ENCODE peak calls at places on chromosomes 1 and 21, in eight cellular contexts. S, I, B, L, W, C, T and H are unnamed samples.

GRCh38 chr1:215992620-215993019 is 425.5 kb downstream of the KCTD3 start:
- DNase-seq in W (peak; percentile 5), L (no peak), S (no peak), T (peak; percentile 32), C (no peak), I (peak; percentile 21), B (no peak), H (no peak)

GRCh38 chr1:185846672-185847440 is 112.7 kb downstream of the HMCN1 start:
- DNase-seq in T (no peak), L (no peak), W (no peak), S (no peak), C (no peak), B (no peak), I (peak; percentile 43), H (no peak)

GRCh38 chr1:56954664-56955063 is 11.2 kb downstream of the C8B start:
- DNase-seq in W (no peak), S (no peak), L (no peak), C (no peak), I (no peak), T (no peak), B (no peak), H (no peak)

GRCh38 chr1:167666416-167666815 is 36.4 kb downstream of the RCSD1 start:
- DNase-seq in C (no peak), I (peak; percentile 57), B (no peak), T (no peak), W (no peak), L (no peak), S (no peak), H (no peak)

GRCh38 chr21:33875026-33875695 is 40.4 kb downstream of the ATP5PO start:
- DNase-seq in L (peak; percentile 54), T (no peak), B (no peak), S (no peak), W (no peak), C (no peak), I (no peak), H (no peak)

GRCh38 chr1:210707300-210707699 is 378.6 kb downstream of the HHAT start:
- DNase-seq in W (peak; percentile 15), L (no peak), C (no peak), I (no peak), B (no peak), S (no peak), T (no peak), H (no peak)

GRCh38 chr1:1024421-1025415 is 4.8 kb downstream of the AGRN start:
- DNase-seq in S (no peak), W (no peak), L (no peak), C (peak; percentile 18), B (peak; percentile 78), T (no peak), I (peak; percentile 83), H (peak; percentile 92)

GRCh38 chr1:108897865-108898720 is 21.3 kb downstream of the GPSM2 start:
- DNase-seq in C (no peak), W (peak; percentile 64), L (no peak), S (no peak), I (peak; percentile 70), B (peak; percentile 17), T (peak; percentile 44), H (no peak)

GRCh38 chr21:23811802-23812201 is 1795.5 kb downstream of the MRPL39 start:
- DNase-seq in L (no peak), C (no peak), I (no peak), S (no peak), B (no peak), T (no peak), W (no peak), H (no peak)

GRCh38 chr1:227170361-227171166 is 147.7 kb downstream of the CDC42BPA start:
- DNase-seq in T (no peak), L (no peak), C (no peak), S (no peak), W (no peak), I (no peak), B (no peak), H (no peak)

GRCh38 chr1:57411262-57411661 is 12.6 kb downstream of the DAB1 start:
- DNase-seq in W (no peak), T (no peak), S (no peak), C (no peak), L (no peak), B (no peak), I (peak; percentile 28), H (peak; percentile 45)

GRCh38 chr1:183019860-183020259 is 3.4 kb upstream of the LAMC1 start:
- DNase-seq in B (peak; percentile 47), T (no peak), S (peak; percentile 65), C (no peak), I (peak; percentile 35), L (no peak), W (no peak), H (no peak)

GRCh38 chr1:10419351-10419750 is 10.9 kb upstream of the CENPS start:
- DNase-seq in C (no peak), I (no peak), W (no peak), T (no peak), B (no peak), S (no peak), L (peak; percentile 46), H (no peak)

GRCh38 chr1:226646026-226646869 is 92.8 kb downstream of the ITPKB start:
- DNase-seq in T (peak; percentile 55), S (no peak), C (no peak), W (no peak), L (peak; percentile 73), I (peak; percentile 72), B (no peak), H (no peak)

GRCh38 chr1:93814795-93815737 is 63.9 kb downstream of the DNTTIP2 start:
- DNase-seq in T (no peak), C (peak; percentile 24), B (no peak), W (no peak), S (no peak), L (no peak), I (no peak), H (no peak)

GRCh38 chr21:43816611-43817071 is 27.3 kb downstream of the RRP1 start:
- DNase-seq in I (no peak), T (no peak), C (no peak), L (no peak), S (no peak), B (no peak), W (no peak), H (no peak)
- TF ChIP-seq CTCF in I (no peak), T (no peak), C (no peak), L (no peak), S (no peak), B (no peak), W (no peak), H (no peak)

GRCh38 chr1:205749826-205750682 is at the start of gene NUCKS1:
- DNase-seq in C (peak; percentile 94), S (peak; percentile 99), L (peak; percentile 98), W (peak; percentile 100), T (peak; percentile 82), I (peak; percentile 91), B (peak; percentile 99), H (peak; percentile 100)
- TF ChIP-seq CTCF in C (no peak), S (no peak), L (no peak), W (no peak), T (peak; percentile 15), I (no peak), B (no peak), H (peak; percentile 23)

GRCh38 chr1:51341876-51342496 is 11.6 kb upstream of the TTC39A start:
- DNase-seq in I (no peak), S (no peak), L (no peak), B (no peak), W (peak; percentile 58), C (no peak), T (no peak), H (no peak)
- TF ChIP-seq CTCF in I (no peak), S (no peak), L (no peak), B (no peak), W (peak; percentile 20), C (no peak), T (no peak), H (no peak)

DNA sequence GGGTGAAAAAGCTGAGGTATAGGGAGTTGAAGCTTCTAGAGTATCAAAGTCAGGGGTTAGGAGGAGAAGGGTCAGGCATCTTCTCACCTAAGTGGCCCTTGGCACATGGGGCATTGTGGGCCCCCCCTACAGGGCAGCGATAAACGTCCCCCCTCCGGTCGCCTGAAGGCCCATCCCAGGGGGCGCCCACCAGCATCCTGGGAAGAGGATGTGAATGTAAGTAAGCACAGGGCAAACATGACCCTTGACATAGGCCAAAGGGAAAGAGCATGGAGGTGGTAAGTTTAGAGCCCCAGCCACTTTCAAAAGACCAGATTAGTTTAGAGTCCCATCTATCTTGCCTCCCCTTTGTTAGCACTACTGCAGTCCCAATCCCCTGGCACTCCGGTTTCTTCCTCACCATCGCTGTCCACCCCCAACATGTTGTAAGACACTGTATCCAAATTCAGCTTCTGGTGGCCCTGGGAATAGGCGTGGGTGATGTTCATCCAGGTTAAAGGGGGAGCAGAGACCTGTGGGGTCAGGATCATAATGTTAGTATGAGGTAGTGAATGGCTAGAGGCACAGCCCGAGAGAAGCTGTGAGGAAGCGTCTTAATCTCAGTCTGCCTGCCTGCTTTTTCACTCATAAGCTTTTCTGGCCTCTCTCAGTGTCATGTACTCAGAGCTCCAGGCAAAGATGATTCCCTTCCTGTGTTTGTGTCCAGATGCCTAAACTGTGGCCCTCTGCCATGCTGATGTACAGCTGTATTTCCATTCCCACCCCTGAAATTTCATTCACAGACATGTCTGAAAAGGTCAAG is 2.7 kb downstream of the ITGA10 start:
- DNase-seq in S (no peak), C (no peak), L (no peak), T (no peak), B (no peak), W (no peak), I (no peak), H (no peak)
- TF ChIP-seq CTCF in S (no peak), C (no peak), L (no peak), T (no peak), B (no peak), W (no peak), I (no peak), H (no peak)

DNA sequence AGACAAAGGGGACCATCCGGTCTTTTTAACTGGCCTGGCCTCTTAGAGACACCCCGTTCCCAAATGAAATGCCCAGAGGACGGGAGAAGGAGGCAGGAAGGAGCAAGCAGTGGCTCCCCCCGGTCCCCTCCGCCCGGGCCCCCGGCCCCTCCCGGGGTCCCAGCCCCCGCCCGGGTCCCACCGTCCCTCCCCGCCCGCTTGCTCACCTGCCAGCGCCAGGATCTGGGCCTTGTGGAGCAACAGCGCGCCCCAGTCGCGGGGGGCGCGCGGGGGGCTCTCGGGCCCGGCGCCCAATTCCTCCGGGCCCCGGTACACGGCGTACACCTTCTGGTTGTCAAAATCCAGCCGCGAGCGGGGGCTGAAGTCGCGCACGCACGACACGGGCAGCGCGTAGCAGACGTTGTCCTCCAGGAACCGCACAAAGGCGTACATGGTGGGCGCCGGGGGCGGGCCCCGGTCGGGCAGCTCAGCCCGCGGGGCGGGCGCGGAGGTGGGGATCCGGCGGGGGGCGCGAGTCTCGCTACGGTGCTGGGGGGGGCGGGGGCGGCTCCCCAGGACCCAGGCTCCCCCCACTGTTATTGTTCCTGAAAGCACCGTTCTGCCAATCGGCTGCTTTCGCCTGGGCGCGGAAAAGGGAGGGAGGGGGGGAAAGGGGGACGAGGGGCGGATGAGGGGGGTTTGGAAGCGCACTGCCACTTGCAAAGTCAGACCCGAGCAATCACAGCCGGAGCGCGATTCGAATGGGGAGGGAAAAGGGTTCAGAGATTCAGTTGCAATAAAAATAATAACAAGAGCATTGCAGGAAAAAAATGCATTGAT is at the start of gene BEND5:
- DNase-seq in B (peak; percentile 62), C (peak; percentile 78), T (peak; percentile 94), W (no peak), I (no peak), L (peak; percentile 92), S (no peak), H (peak; percentile 54)
- TF ChIP-seq CTCF in B (no peak), C (no peak), T (no peak), W (no peak), I (no peak), L (no peak), S (no peak), H (no peak)

GRCh38 chr1:19081218-19081893 is 124.9 kb upstream of the IFFO2 start:
- DNase-seq in I (peak; percentile 50), L (no peak), B (no peak), W (no peak), T (no peak), S (no peak), C (no peak), H (no peak)
- TF ChIP-seq CTCF in I (no peak), L (no peak), B (no peak), W (no peak), T (no peak), S (no peak), C (no peak), H (no peak)